ENCODE peak calls at places on chromosomes 1 and 21, in eight cellular contexts. One of them, this sample, is unnamed. For H3K4me1, the result is how much of the 10 kb centered on the place peaks cover.

GRCh38 chr1:31976401-31976800 is 37.3 kb upstream of the KHDRBS1 start:
- DNase-seq in fibroblast of lung: no peak
- DNase-seq in mammary epithelial cell: peak
- DNase-seq in CD4-positive, alpha-beta memory T cell: no peak
- DNase-seq in cardiac muscle cell: no peak
- DNase-seq in upper lobe of left lung: no peak
- DNase-seq in neural progenitor cell: no peak
- DNase-seq in CD8-positive, alpha-beta memory T cell: no peak
- DNase-seq in this sample: no peak

GRCh38 chr1:157993179-157994080 is at the start of gene KIRREL1:
- DNase-seq in neural progenitor cell: peak
- DNase-seq in CD8-positive, alpha-beta memory T cell: no peak
- DNase-seq in upper lobe of left lung: peak
- DNase-seq in fibroblast of lung: peak
- DNase-seq in CD4-positive, alpha-beta memory T cell: no peak
- DNase-seq in cardiac muscle cell: peak
- DNase-seq in mammary epithelial cell: peak
- DNase-seq in this sample: no peak

GRCh38 chr21:33196956-33197374 is 32.8 kb upstream of the IFNAR2 start:
- DNase-seq in mammary epithelial cell: peak
- DNase-seq in neural progenitor cell: peak
- DNase-seq in CD4-positive, alpha-beta memory T cell: peak
- DNase-seq in cardiac muscle cell: peak
- DNase-seq in upper lobe of left lung: no peak
- DNase-seq in fibroblast of lung: peak
- DNase-seq in CD8-positive, alpha-beta memory T cell: peak
- DNase-seq in this sample: peak

GRCh38 chr1:227756172-227756959 is 21.1 kb downstream of the SNAP47 start:
- DNase-seq in CD8-positive, alpha-beta memory T cell: no peak
- DNase-seq in upper lobe of left lung: no peak
- DNase-seq in CD4-positive, alpha-beta memory T cell: no peak
- DNase-seq in mammary epithelial cell: no peak
- DNase-seq in neural progenitor cell: no peak
- DNase-seq in cardiac muscle cell: peak
- DNase-seq in fibroblast of lung: peak
- DNase-seq in this sample: no peak

GRCh38 chr1:58909162-58909560 is 125.3 kb upstream of the JUN start:
- DNase-seq in cardiac muscle cell: peak
- DNase-seq in fibroblast of lung: peak
- DNase-seq in upper lobe of left lung: no peak
- DNase-seq in CD4-positive, alpha-beta memory T cell: no peak
- DNase-seq in CD8-positive, alpha-beta memory T cell: no peak
- DNase-seq in neural progenitor cell: no peak
- DNase-seq in mammary epithelial cell: peak
- DNase-seq in this sample: no peak

GRCh38 chr1:97351846-97352245 is 569.0 kb downstream of the DPYD start:
- DNase-seq in cardiac muscle cell: no peak
- DNase-seq in mammary epithelial cell: no peak
- DNase-seq in CD4-positive, alpha-beta memory T cell: no peak
- DNase-seq in fibroblast of lung: no peak
- DNase-seq in CD8-positive, alpha-beta memory T cell: no peak
- DNase-seq in upper lobe of left lung: no peak
- DNase-seq in neural progenitor cell: no peak
- DNase-seq in this sample: no peak

GRCh38 chr1:112448937-112449629 is 53.1 kb downstream of the CTTNBP2NL start:
- DNase-seq in CD8-positive, alpha-beta memory T cell: no peak
- DNase-seq in cardiac muscle cell: no peak
- DNase-seq in neural progenitor cell: no peak
- DNase-seq in fibroblast of lung: no peak
- DNase-seq in upper lobe of left lung: no peak
- DNase-seq in CD4-positive, alpha-beta memory T cell: no peak
- DNase-seq in mammary epithelial cell: no peak
- DNase-seq in this sample: no peak

GRCh38 chr21:36733857-36734256 is 34.9 kb downstream of the SIM2 start:
- DNase-seq in neural progenitor cell: no peak
- DNase-seq in fibroblast of lung: no peak
- DNase-seq in mammary epithelial cell: no peak
- DNase-seq in upper lobe of left lung: no peak
- DNase-seq in CD8-positive, alpha-beta memory T cell: no peak
- DNase-seq in CD4-positive, alpha-beta memory T cell: no peak
- DNase-seq in cardiac muscle cell: no peak
- DNase-seq in this sample: no peak

GRCh38 chr21:42040411-42041180 is 30.4 kb upstream of the ZBTB21 start:
- DNase-seq in cardiac muscle cell: peak
- DNase-seq in neural progenitor cell: no peak
- DNase-seq in fibroblast of lung: peak
- DNase-seq in CD8-positive, alpha-beta memory T cell: no peak
- DNase-seq in upper lobe of left lung: no peak
- DNase-seq in CD4-positive, alpha-beta memory T cell: no peak
- DNase-seq in mammary epithelial cell: peak
- DNase-seq in this sample: no peak

GRCh38 chr1:228985661-228986060 is 250.4 kb downstream of the RHOU start:
- DNase-seq in CD4-positive, alpha-beta memory T cell: no peak
- DNase-seq in CD8-positive, alpha-beta memory T cell: no peak
- DNase-seq in neural progenitor cell: no peak
- DNase-seq in upper lobe of left lung: no peak
- DNase-seq in fibroblast of lung: no peak
- DNase-seq in cardiac muscle cell: no peak
- DNase-seq in mammary epithelial cell: no peak
- DNase-seq in this sample: no peak

GRCh38 chr1:161068306-161069200 is 1.1 kb downstream of the ARHGAP30 start:
- DNase-seq in mammary epithelial cell: no peak
- DNase-seq in cardiac muscle cell: no peak
- DNase-seq in CD8-positive, alpha-beta memory T cell: peak
- DNase-seq in upper lobe of left lung: no peak
- DNase-seq in CD4-positive, alpha-beta memory T cell: peak
- DNase-seq in fibroblast of lung: no peak
- DNase-seq in neural progenitor cell: no peak
- DNase-seq in this sample: peak

GRCh38 chr21:38542263-38542662 is 44.0 kb upstream of the ERG start:
- DNase-seq in CD4-positive, alpha-beta memory T cell: no peak
- DNase-seq in CD8-positive, alpha-beta memory T cell: no peak
- DNase-seq in fibroblast of lung: no peak
- DNase-seq in cardiac muscle cell: no peak
- DNase-seq in mammary epithelial cell: no peak
- DNase-seq in upper lobe of left lung: no peak
- DNase-seq in neural progenitor cell: no peak
- DNase-seq in this sample: no peak

GRCh38 chr1:1079408-1080121 is 5.5 kb upstream of the RNF223 start:
- DNase-seq in CD8-positive, alpha-beta memory T cell: no peak
- DNase-seq in upper lobe of left lung: peak
- DNase-seq in cardiac muscle cell: peak
- DNase-seq in CD4-positive, alpha-beta memory T cell: peak
- DNase-seq in mammary epithelial cell: peak
- DNase-seq in fibroblast of lung: peak
- DNase-seq in neural progenitor cell: peak
- DNase-seq in this sample: no peak

GRCh38 chr1:226972931-226973330 is 32.8 kb downstream of the COQ8A start:
- DNase-seq in CD8-positive, alpha-beta memory T cell: no peak
- DNase-seq in upper lobe of left lung: no peak
- DNase-seq in fibroblast of lung: no peak
- DNase-seq in mammary epithelial cell: no peak
- DNase-seq in neural progenitor cell: no peak
- DNase-seq in CD4-positive, alpha-beta memory T cell: no peak
- DNase-seq in cardiac muscle cell: no peak
- DNase-seq in this sample: no peak

DNA sequence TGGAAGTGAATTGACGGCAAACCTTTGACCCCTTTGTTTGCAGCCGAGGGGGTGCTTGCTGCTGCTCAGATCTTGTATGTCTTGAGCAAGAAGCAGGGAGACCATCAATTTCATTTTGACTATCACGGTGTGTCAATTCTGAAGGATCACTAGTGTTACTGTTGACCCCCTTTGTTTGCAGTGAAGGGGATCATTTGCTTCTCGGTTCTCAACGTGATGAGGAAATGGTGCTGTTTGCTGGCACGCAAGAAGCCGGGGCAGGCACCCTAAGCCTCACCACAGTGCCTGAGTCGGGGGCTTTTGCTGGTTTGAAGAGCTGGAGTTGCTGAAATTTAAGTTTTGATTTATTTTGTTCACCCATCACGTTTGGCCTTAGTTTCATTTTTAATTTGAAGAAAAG is 7.5 kb downstream of the RBM15 start:
- DNase-seq in mammary epithelial cell: no peak
- DNase-seq in upper lobe of left lung: no peak
- DNase-seq in fibroblast of lung: no peak
- DNase-seq in neural progenitor cell: peak
- DNase-seq in CD8-positive, alpha-beta memory T cell: no peak
- DNase-seq in CD4-positive, alpha-beta memory T cell: no peak
- DNase-seq in cardiac muscle cell: no peak
- DNase-seq in this sample: peak
- H3K4me1 ChIP-seq in mammary epithelial cell: under half
- H3K4me1 ChIP-seq in upper lobe of left lung: half or more
- H3K4me1 ChIP-seq in fibroblast of lung: under half
- H3K4me1 ChIP-seq in neural progenitor cell: half or more
- H3K4me1 ChIP-seq in CD8-positive, alpha-beta memory T cell: half or more
- H3K4me1 ChIP-seq in CD4-positive, alpha-beta memory T cell: half or more
- H3K4me1 ChIP-seq in cardiac muscle cell: under half
- H3K4me1 ChIP-seq in this sample: half or more

GRCh38 chr1:244858357-244858756 is 6.0 kb downstream of the HNRNPU start:
- DNase-seq in fibroblast of lung: no peak
- DNase-seq in neural progenitor cell: no peak
- DNase-seq in mammary epithelial cell: no peak
- DNase-seq in upper lobe of left lung: no peak
- DNase-seq in cardiac muscle cell: no peak
- DNase-seq in CD4-positive, alpha-beta memory T cell: no peak
- DNase-seq in CD8-positive, alpha-beta memory T cell: no peak
- DNase-seq in this sample: no peak
- H3K4me1 ChIP-seq in fibroblast of lung: under half
- H3K4me1 ChIP-seq in neural progenitor cell: under half
- H3K4me1 ChIP-seq in mammary epithelial cell: under half
- H3K4me1 ChIP-seq in upper lobe of left lung: half or more
- H3K4me1 ChIP-seq in cardiac muscle cell: under half
- H3K4me1 ChIP-seq in CD4-positive, alpha-beta memory T cell: half or more
- H3K4me1 ChIP-seq in CD8-positive, alpha-beta memory T cell: half or more
- H3K4me1 ChIP-seq in this sample: under half

DNA sequence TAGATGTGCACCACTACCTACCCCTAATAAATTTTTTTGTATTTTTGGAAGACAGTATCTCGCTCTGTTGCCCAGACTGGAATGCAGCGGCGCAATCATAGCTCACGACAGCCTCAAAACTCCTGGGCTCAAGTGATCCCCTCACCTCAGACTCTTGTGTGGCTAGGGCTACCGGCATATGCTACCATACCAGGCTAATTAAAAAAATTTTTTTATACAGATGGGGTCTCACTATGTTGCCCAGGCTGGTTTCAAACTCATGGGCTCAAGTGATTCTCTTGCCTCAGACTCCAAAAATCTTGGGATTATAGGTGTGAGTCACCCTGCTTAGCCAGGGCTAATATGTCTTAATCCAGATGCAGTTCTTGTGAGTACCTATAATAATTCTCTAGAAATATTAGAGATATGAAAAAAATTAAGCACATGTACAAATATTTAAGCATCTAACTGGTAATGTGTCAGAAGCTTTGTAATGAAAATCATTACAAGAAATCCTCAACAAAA is 9.5 kb downstream of the SORT1 start:
- DNase-seq in CD4-positive, alpha-beta memory T cell: no peak
- DNase-seq in CD8-positive, alpha-beta memory T cell: no peak
- DNase-seq in fibroblast of lung: no peak
- DNase-seq in upper lobe of left lung: no peak
- DNase-seq in mammary epithelial cell: no peak
- DNase-seq in cardiac muscle cell: no peak
- DNase-seq in neural progenitor cell: no peak
- DNase-seq in this sample: no peak
- H3K4me1 ChIP-seq in CD4-positive, alpha-beta memory T cell: under half
- H3K4me1 ChIP-seq in CD8-positive, alpha-beta memory T cell: under half
- H3K4me1 ChIP-seq in fibroblast of lung: under half
- H3K4me1 ChIP-seq in upper lobe of left lung: half or more
- H3K4me1 ChIP-seq in mammary epithelial cell: under half
- H3K4me1 ChIP-seq in cardiac muscle cell: under half
- H3K4me1 ChIP-seq in neural progenitor cell: under half
- H3K4me1 ChIP-seq in this sample: half or more

DNA sequence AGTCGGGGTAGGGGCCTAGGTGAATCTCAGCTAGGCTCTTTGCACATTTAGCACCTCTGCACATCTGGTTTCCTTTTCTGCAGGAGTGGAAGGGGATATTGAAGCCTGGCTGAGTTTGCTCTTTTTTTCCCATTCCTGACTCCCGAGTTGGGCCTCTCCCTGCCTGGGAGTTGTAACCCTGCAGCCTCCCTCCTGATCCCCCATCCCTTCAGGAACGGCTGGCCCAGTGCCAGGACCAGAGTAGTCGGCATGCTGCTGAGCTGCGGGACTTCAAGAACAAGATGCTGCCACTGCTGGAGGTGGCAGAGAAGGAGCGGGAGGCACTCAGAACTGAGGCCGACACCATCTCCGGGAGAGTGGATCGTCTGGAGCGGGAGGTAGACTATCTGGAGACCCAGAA is 846 bp downstream of the OLFML3 start:
- DNase-seq in cardiac muscle cell: peak
- DNase-seq in CD4-positive, alpha-beta memory T cell: no peak
- DNase-seq in mammary epithelial cell: no peak
- DNase-seq in upper lobe of left lung: peak
- DNase-seq in neural progenitor cell: no peak
- DNase-seq in fibroblast of lung: peak
- DNase-seq in CD8-positive, alpha-beta memory T cell: no peak
- DNase-seq in this sample: no peak
- H3K4me1 ChIP-seq in cardiac muscle cell: under half
- H3K4me1 ChIP-seq in CD4-positive, alpha-beta memory T cell: under half
- H3K4me1 ChIP-seq in mammary epithelial cell: under half
- H3K4me1 ChIP-seq in upper lobe of left lung: half or more
- H3K4me1 ChIP-seq in neural progenitor cell: half or more
- H3K4me1 ChIP-seq in fibroblast of lung: under half
- H3K4me1 ChIP-seq in CD8-positive, alpha-beta memory T cell: under half
- H3K4me1 ChIP-seq in this sample: under half

GRCh38 chr1:66760506-66760905 is 8.2 kb downstream of the DYNLT5 start:
- DNase-seq in mammary epithelial cell: no peak
- DNase-seq in fibroblast of lung: no peak
- DNase-seq in CD4-positive, alpha-beta memory T cell: no peak
- DNase-seq in cardiac muscle cell: no peak
- DNase-seq in CD8-positive, alpha-beta memory T cell: no peak
- DNase-seq in upper lobe of left lung: no peak
- DNase-seq in neural progenitor cell: no peak
- DNase-seq in this sample: no peak
- H3K4me1 ChIP-seq in mammary epithelial cell: under half
- H3K4me1 ChIP-seq in fibroblast of lung: under half
- H3K4me1 ChIP-seq in CD4-positive, alpha-beta memory T cell: under half
- H3K4me1 ChIP-seq in cardiac muscle cell: under half
- H3K4me1 ChIP-seq in CD8-positive, alpha-beta memory T cell: under half
- H3K4me1 ChIP-seq in upper lobe of left lung: under half
- H3K4me1 ChIP-seq in neural progenitor cell: under half
- H3K4me1 ChIP-seq in this sample: under half

DNA sequence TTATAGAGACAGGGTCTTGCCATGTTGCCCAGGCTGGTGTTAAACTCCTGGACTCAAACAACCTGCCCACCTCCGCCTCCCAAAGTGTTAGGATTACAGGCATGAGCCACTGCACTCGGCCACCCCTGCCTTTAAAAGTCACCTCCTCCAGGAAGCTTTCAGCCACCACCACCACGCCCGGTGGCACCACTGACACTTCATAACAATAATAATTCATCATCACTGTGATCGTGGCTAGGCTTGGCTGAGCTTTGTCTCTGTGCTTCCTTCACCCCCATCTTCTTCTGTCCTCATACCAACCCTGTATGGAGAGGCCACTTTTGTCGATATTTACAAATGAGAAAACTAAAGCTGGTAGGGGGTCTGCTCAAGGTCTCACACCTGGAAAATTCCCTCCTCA is 12.8 kb upstream of the EPHA2 start:
- DNase-seq in CD4-positive, alpha-beta memory T cell: no peak
- DNase-seq in cardiac muscle cell: no peak
- DNase-seq in mammary epithelial cell: no peak
- DNase-seq in fibroblast of lung: no peak
- DNase-seq in CD8-positive, alpha-beta memory T cell: no peak
- DNase-seq in upper lobe of left lung: no peak
- DNase-seq in neural progenitor cell: no peak
- DNase-seq in this sample: peak
- H3K4me1 ChIP-seq in CD4-positive, alpha-beta memory T cell: under half
- H3K4me1 ChIP-seq in cardiac muscle cell: under half
- H3K4me1 ChIP-seq in mammary epithelial cell: under half
- H3K4me1 ChIP-seq in fibroblast of lung: under half
- H3K4me1 ChIP-seq in CD8-positive, alpha-beta memory T cell: under half
- H3K4me1 ChIP-seq in upper lobe of left lung: under half
- H3K4me1 ChIP-seq in neural progenitor cell: under half
- H3K4me1 ChIP-seq in this sample: under half

This sample was measured in OCI-LY7.